ENCODE peak calls at places on chromosomes 7 and 10, in seven cellular contexts. B, E, S, U, I, T and H are unnamed samples.
A peak's percentile ranks its signal among the peaks of the same experiment; 100 is the strongest.

GRCh38 chr7:47534322-47535032 is 47.4 kb downstream of the TNS3 start:
- DNase-seq in U (no peak), E (no peak), S (peak; percentile 28), B (peak; percentile 54), T (no peak), I (no peak), H (no peak)

GRCh38 chr10:44659350-44659749 is 251.8 kb upstream of the TMEM72 start:
- DNase-seq in T (no peak), E (no peak), I (no peak), B (no peak), S (no peak), U (no peak), H (no peak)

GRCh38 chr7:74288034-74288881 is 949 bp upstream of the CLIP2 start:
- DNase-seq in T (peak; percentile 42), I (no peak), U (no peak), S (no peak), E (no peak), B (peak; percentile 43), H (no peak)

GRCh38 chr10:118501171-118501570 is 94.3 kb downstream of the PRLHR start:
- DNase-seq in S (no peak), U (no peak), E (no peak), T (no peak), I (no peak), B (no peak), H (no peak)

GRCh38 chr7:86926732-86927131 is 132.7 kb downstream of the ELAPOR2 start:
- DNase-seq in T (peak; percentile 73), E (no peak), U (peak; percentile 69), I (peak; percentile 41), S (no peak), B (peak; percentile 79), H (peak; percentile 11)

GRCh38 chr7:28686418-28686800 is 271.7 kb downstream of the TRIL start:
- DNase-seq in U (peak; percentile 84), B (peak; percentile 89), I (peak; percentile 22), S (peak; percentile 52), T (no peak), E (peak; percentile 66), H (no peak)

GRCh38 chr10:20976390-20976789 is 79.3 kb upstream of the NEBL start:
- DNase-seq in E (no peak), S (no peak), T (no peak), B (no peak), U (no peak), I (no peak), H (no peak)

GRCh38 chr10:127398140-127398966 is 150.8 kb upstream of the NPS start:
- DNase-seq in U (peak; percentile 59), E (no peak), T (no peak), I (no peak), S (peak; percentile 5), B (no peak), H (no peak)

GRCh38 chr7:139679731-139680594 is 97.8 kb downstream of the HIPK2 start:
- DNase-seq in U (peak; percentile 69), I (peak; percentile 21), T (no peak), E (no peak), S (no peak), B (no peak), H (no peak)

GRCh38 chr7:131556912-131557457 is 557 bp upstream of the PODXL start:
- DNase-seq in T (no peak), B (peak; percentile 68), E (peak; percentile 69), U (no peak), S (no peak), I (no peak), H (no peak)

GRCh38 chr10:21399392-21400015 is 126.0 kb downstream of the SKIDA1 start:
- DNase-seq in B (no peak), E (no peak), U (peak; percentile 95), T (no peak), I (no peak), S (peak; percentile 88), H (no peak)

GRCh38 chr7:122136639-122137253 is 7.3 kb downstream of the AASS start:
- DNase-seq in S (no peak), U (peak; percentile 26), T (no peak), I (no peak), B (no peak), E (no peak), H (no peak)

GRCh38 chr7:99030145-99030856 is 113.6 kb downstream of the SMURF1 start:
- DNase-seq in I (no peak), B (no peak), S (no peak), E (no peak), U (no peak), T (no peak), H (no peak)

GRCh38 chr7:51187941-51188340 is 128.7 kb downstream of the COBL start:
- DNase-seq in B (peak; percentile 92), E (peak; percentile 88), T (peak; percentile 9), S (no peak), U (no peak), I (peak; percentile 60), H (no peak)
- TF ChIP-seq CTCF in B (peak; percentile 64), E (peak; percentile 84), T (no peak), S (peak; percentile 34), U (no peak), I (no peak), H (no peak)

GRCh38 chr7:55054758-55055157 is 35.9 kb downstream of the EGFR start:
- DNase-seq in U (no peak), B (no peak), E (no peak), I (no peak), S (no peak), T (no peak), H (no peak)

GRCh38 chr7:55053651-55054226 is 34.9 kb downstream of the EGFR start:
- DNase-seq in T (no peak), I (no peak), E (no peak), B (no peak), U (no peak), S (no peak), H (no peak)

GRCh38 chr7:55055479-55055878 is 36.7 kb downstream of the EGFR start:
- DNase-seq in I (no peak), T (no peak), U (peak; percentile 92), E (no peak), S (no peak), B (no peak), H (no peak)

GRCh38 chr7:55052726-55053431 is 34.1 kb downstream of the EGFR start:
- DNase-seq in E (no peak), S (peak; percentile 35), U (peak; percentile 72), T (no peak), B (no peak), I (no peak), H (no peak)

DNA sequence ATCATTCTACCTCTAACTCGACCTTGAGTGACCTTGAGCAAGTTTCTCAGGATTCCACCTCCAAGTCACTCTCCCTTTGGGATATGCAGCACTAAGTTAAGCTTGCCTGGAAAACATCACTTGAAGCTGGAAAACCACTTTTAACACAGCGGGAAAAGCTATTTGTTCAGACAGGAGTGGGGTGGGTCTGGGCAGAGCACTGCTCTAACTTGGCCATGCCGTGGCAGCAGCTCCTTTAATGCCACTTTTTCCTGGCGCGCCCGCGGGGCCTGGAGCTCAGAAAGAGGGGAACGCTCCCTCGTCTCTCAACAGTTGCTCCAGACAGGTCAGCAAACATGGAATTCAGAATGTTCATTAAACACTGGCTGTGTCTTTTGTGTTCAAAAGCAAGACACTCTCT is 35.4 kb downstream of the EGFR start:
- DNase-seq in S (no peak), I (no peak), T (no peak), E (no peak), B (no peak), U (no peak), H (no peak)
- TF ChIP-seq CTCF in S (no peak), I (no peak), T (no peak), E (no peak), B (no peak), U (no peak), H (no peak)

GRCh38 chr10:131082201-131082850 is 229.2 kb downstream of the TCERG1L start:
- DNase-seq in E (no peak), I (no peak), T (no peak), U (no peak), S (no peak), B (no peak), H (no peak)

GRCh38 chr10:131082991-131083465 is 228.5 kb downstream of the TCERG1L start:
- DNase-seq in E (no peak), T (no peak), B (no peak), S (no peak), I (no peak), U (no peak), H (no peak)

GRCh38 chr10:131084791-131085585 is 226.5 kb downstream of the TCERG1L start:
- DNase-seq in T (no peak), E (no peak), B (no peak), I (no peak), S (no peak), U (no peak), H (no peak)

GRCh38 chr10:131085586-131085860 is 226.0 kb downstream of the TCERG1L start:
- DNase-seq in T (no peak), I (no peak), S (no peak), B (no peak), U (no peak), E (no peak), H (no peak)

DNA sequence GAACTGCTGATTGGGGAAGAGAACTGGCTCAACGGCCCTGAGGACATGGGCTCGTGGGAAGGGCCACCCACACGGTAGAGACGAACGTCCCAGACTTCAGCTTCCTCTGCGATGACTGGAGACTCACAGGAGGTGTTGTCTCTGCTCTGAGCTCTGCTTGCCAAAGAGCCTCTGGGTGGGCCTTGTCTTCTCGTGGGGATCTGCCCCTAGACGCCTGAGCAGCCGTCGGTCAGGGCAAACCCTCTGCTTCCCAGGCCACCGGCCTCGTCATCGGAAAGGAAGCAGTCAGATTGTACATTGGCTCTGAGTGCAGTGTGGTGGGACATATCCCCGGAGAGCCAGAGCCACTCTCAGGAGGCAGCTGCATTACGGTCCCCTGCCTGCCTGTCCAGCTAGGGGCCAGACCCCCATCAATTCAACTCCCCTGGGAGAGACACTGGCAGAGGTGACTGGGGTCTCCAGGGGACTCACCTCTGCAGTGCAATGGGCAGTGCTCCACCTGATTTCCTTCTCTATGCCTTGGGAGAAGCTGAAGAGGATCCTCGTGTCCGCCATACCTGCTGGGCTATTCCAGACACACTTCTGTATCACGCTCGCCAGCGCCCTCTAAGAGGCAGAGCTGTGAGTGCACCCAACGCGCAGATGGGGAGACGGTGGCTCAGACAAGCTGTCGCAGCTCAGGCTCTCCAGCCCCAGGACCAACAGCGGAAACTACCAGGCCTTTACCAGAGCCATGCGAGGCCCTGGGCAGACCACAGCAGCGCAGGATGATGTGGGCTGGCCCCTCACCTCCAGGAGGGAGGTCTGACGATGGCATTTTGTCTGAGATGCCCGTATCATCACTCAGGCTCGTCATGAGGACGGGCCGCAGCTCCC is 227.4 kb downstream of the TCERG1L start:
- DNase-seq in B (peak; percentile 79), U (no peak), E (peak; percentile 90), T (no peak), S (no peak), I (no peak), H (no peak)
- TF ChIP-seq CTCF in B (peak; percentile 54), U (no peak), E (peak; percentile 77), T (no peak), S (no peak), I (no peak), H (no peak)

GRCh38 chr10:85971494-85971893 is 395.1 kb downstream of the GRID1 start:
- DNase-seq in T (no peak), U (no peak), S (no peak), I (no peak), B (no peak), E (no peak), H (no peak)

GRCh38 chr10:85967594-85967993 is 399.0 kb downstream of the GRID1 start:
- DNase-seq in B (no peak), I (no peak), S (peak; percentile 1), U (no peak), T (no peak), E (no peak), H (no peak)
- TF ChIP-seq CTCF in B (no peak), I (no peak), S (no peak), U (no peak), T (no peak), E (no peak), H (no peak)